ENCODE peak calls at places on chromosome 11, in seven cellular contexts. C is H9, J is H1, Z is IMR-90, X is neuronal stem cell, M is mesenchymal stem cell, H is trophoblast cell. B is an unnamed sample.
A peak's percentile ranks its signal among the peaks of the same experiment; 100 is the strongest.

GRCh38 chr11:59186130-59186594 is 14.2 kb downstream of the DTX4 start:
- DNase-seq in J (no peak), H (peak; percentile 97), C (peak; percentile 68), X (no peak), Z (no peak), M (no peak), B (peak; percentile 73)

GRCh38 chr11:111429066-111429506 is 50.0 kb upstream of the POU2AF1 start:
- DNase-seq in Z (peak; percentile 37), C (peak; percentile 57), J (no peak), X (peak; percentile 15), M (peak; percentile 34), H (peak; percentile 94), B (peak; percentile 71)

GRCh38 chr11:75337195-75337654 is 14.2 kb downstream of the ARRB1 start:
- DNase-seq in Z (peak; percentile 60), J (no peak), C (no peak), H (peak; percentile 55), X (no peak), M (peak; percentile 90), B (no peak)

GRCh38 chr11:86559311-86559945 is 113.0 kb downstream of the ME3 start:
- DNase-seq in J (no peak), M (peak; percentile 87), H (peak; percentile 86), Z (peak; percentile 78), X (no peak), C (no peak), B (peak; percentile 85)

GRCh38 chr11:17498058-17498457 is 21.4 kb upstream of the ABCC8 start:
- DNase-seq in M (no peak), J (no peak), H (no peak), X (no peak), Z (no peak), C (peak; percentile 53), B (peak; percentile 72)

GRCh38 chr11:13567551-13567950 is 71.8 kb upstream of the PTH start:
- DNase-seq in Z (no peak), J (no peak), M (no peak), H (no peak), C (no peak), X (no peak), B (no peak)

GRCh38 chr11:12841946-12842630 is 167.0 kb upstream of the RASSF10 start:
- DNase-seq in C (no peak), X (no peak), J (no peak), H (peak; percentile 68), Z (peak; percentile 84), M (peak; percentile 79), B (peak; percentile 72)

GRCh38 chr11:2190670-2191471 is 19.3 kb upstream of the TH start:
- DNase-seq in X (peak; percentile 77), C (no peak), M (no peak), J (no peak), H (no peak), Z (no peak), B (no peak)

GRCh38 chr11:11587122-11587521 is 34.7 kb downstream of the GALNT18 start:
- DNase-seq in J (no peak), M (no peak), C (peak; percentile 10), Z (peak; percentile 77), X (no peak), H (no peak), B (no peak)

GRCh38 chr11:35822815-35823495 is 120.9 kb upstream of the LDLRAD3 start:
- DNase-seq in X (no peak), Z (peak; percentile 13), M (no peak), J (no peak), H (no peak), C (no peak), B (no peak)

GRCh38 chr11:130208241-130209127 is 48.9 kb downstream of the ST14 start:
- DNase-seq in X (no peak), C (peak; percentile 24), H (no peak), J (no peak), Z (no peak), M (no peak), B (no peak)

GRCh38 chr11:33551051-33551450 is 149.6 kb downstream of the C11orf91 start:
- DNase-seq in X (no peak), Z (peak; percentile 25), H (no peak), M (no peak), J (no peak), C (no peak), B (no peak)

GRCh38 chr11:3086671-3087150 is 29.5 kb upstream of the CARS1 start:
- DNase-seq in Z (no peak), J (no peak), M (no peak), X (no peak), C (no peak), H (no peak), B (no peak)

GRCh38 chr11:1536065-1536843 is 35.8 kb downstream of the DUSP8 start:
- DNase-seq in Z (no peak), M (no peak), X (no peak), J (no peak), C (no peak), H (no peak), B (no peak)

GRCh38 chr11:116709970-116710369 is 62.8 kb downstream of the BUD13 start:
- DNase-seq in C (peak; percentile 66), H (no peak), J (no peak), M (no peak), X (no peak), Z (no peak), B (no peak)

GRCh38 chr11:107197932-107198331 is 179.7 kb upstream of the GUCY1A2 start:
- DNase-seq in H (no peak), J (no peak), X (no peak), C (no peak), Z (no peak), M (no peak), B (no peak)

GRCh38 chr11:110409174-110409573 is 20.6 kb upstream of the FDX1 start:
- DNase-seq in Z (peak; percentile 37), C (no peak), H (peak; percentile 73), J (no peak), X (no peak), M (peak; percentile 44), B (no peak)

GRCh38 chr11:99818991-99819390 is 798.2 kb downstream of the CNTN5 start:
- DNase-seq in X (no peak), J (no peak), Z (no peak), H (no peak), M (no peak), C (no peak), B (no peak)

GRCh38 chr11:55624531-55624930 is 10.4 kb upstream of the OR4P4 start:
- DNase-seq in M (no peak), H (no peak), X (no peak), Z (no peak), J (no peak), C (no peak), B (no peak)

GRCh38 chr11:112310414-112310813 is 49.8 kb upstream of the PLET1 start:
- DNase-seq in C (no peak), J (no peak), Z (peak; percentile 70), X (no peak), M (peak; percentile 32), H (no peak), B (no peak)

GRCh38 chr11:128341280-128341679 is 246.1 kb downstream of the ETS1 start:
- DNase-seq in M (no peak), X (no peak), Z (no peak), H (no peak), C (no peak), J (no peak), B (no peak)

DNA sequence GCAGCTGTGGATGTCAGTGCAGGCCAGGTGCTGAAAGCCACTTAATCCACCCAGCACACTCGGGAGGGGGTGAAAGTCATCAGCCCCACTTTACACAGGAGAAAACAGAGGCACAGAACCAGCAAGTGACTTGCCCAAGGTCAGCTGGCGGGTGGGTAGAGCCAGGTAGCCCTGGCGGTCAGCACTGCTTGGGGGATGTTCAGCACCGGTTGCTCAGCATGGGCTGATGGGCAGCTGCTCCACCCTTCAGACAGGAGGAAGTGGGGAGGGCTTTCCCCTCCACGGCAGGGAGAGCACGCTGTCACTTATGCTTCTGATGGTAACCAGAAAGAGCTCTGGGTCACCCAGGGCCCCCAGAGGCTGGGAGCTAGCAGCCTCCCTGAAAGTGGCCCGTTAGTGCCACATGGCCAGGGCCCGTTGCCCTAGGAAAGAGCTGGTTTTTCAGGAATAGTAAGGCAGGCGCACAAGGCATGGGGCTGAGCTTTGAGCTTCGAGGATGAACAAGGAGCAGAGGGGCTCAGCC is 417.9 kb downstream of the CTTN start:
- DNase-seq in C (no peak), H (no peak), Z (no peak), M (no peak), J (no peak), X (no peak), B (no peak)
- H3K4ac ChIP-seq in C (no peak overlapping the region), H (no peak overlapping the region), Z (no peak overlapping the region), M (no peak overlapping the region), J (no peak overlapping the region), X (peak overlapping the region; percentile 71), B (no peak overlapping the region)

DNA sequence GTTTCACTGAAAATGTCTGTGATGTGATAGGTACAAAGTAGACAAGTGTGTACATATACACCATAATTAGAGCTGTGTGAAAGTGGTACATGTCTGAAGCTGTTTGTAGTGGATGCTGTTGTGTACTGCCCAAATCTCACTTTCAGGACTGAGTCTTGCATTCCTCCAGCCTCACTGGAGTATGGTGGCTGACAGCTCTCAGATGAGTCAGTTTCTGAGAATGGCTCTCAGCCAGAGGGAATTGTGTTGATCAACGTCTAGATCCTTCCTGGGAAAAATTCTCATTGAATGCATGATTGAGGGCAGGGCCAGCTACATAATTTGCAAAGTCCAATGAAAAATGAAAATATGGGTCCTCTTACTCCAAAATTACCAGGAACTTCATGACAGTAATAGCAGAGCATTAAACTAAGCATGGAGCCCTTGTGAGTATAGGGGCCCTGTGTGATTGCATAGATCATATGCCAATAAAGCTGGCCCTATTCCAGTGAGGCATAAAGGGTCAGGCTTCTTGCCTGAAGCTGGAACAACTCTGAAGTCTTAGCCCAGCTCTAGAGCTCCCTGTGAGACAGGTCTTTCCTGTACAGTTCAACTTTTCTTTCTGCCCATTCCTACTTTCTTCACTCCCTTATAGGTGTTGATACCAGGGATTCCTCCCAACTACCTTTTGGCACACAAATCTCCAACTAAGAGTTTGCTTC is 10.8 kb upstream of the CYP2R1 start:
- DNase-seq in C (no peak), Z (peak; percentile 71), J (no peak), H (peak; percentile 68), M (peak; percentile 53), X (no peak), B (peak; percentile 25)
- H3K4ac ChIP-seq in C (no peak overlapping the region), Z (no peak overlapping the region), J (no peak overlapping the region), H (no peak overlapping the region), M (no peak overlapping the region), X (no peak overlapping the region), B (no peak overlapping the region)

DNA sequence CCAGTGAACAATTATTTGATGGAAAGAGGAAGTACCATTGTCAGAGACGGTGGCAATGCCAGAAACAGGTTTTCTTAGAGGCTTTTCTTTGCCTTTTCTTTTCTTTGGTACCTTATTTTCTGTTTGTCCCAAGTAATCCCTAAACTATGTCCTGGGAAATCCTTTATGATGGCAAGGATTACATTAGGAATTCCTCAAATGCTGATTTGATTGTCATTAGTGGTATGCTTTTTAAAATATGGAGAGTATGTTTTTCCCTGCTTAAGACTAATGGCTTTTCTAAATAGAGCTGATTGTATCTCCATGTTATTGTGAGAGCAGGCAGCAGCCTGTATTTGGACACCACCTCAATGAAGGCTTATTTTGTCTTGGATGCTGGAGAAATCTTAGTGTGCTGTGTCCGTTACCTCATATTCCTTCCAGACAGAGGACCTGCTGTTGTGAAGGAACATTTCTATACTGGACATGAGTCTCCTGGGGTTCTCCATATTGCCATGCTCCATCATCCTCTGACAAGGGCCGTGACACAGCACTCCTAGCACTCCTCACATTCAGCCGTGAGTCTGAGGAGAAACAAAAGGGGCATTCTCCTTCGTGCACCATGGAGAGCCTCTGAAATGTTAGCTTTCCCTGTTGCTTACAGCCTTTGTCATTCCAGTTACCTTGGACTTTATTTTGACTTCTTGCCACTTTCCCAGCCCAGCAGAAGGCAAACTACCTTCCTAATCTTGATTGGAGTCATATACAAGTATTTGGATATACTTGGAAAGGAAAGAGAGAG is 29.4 kb upstream of the TECTA start:
- DNase-seq in H (peak; percentile 71), J (peak; percentile 7), M (peak; percentile 13), X (peak; percentile 26), Z (no peak), C (peak; percentile 39), B (peak; percentile 41)
- H3K4ac ChIP-seq in H (no peak overlapping the region), J (no peak overlapping the region), M (no peak overlapping the region), X (no peak overlapping the region), Z (no peak overlapping the region), C (no peak overlapping the region), B (no peak overlapping the region)

GRCh38 chr11:108498046-108498815 is at the start of gene POGLUT3:
- DNase-seq in J (peak; percentile 19), X (peak; percentile 55), H (peak; percentile 71), M (peak; percentile 67), C (peak; percentile 56), Z (peak; percentile 49), B (peak; percentile 68)
- H3K4ac ChIP-seq in J (peak within 1 kb of the TSS; percentile 19), X (peak within 1 kb of the TSS; percentile 85), H (peak within 1 kb of the TSS; percentile 35), M (peak within 1 kb of the TSS; percentile 95), C (no peak within 1 kb of the TSS), Z (peak within 1 kb of the TSS; percentile 92), B (no peak within 1 kb of the TSS)

B was measured in mesendoderm.